ENCODE peak calls at places on chromosomes 7 and 10, in seven cellular contexts. One of them, this sample, is unnamed.
A peak's percentile ranks its signal among the peaks of the same experiment; 100 is the strongest.

GRCh38 chr7:32257632-32258031 is 187.4 kb upstream of the PDE1C start:
- DNase-seq in mucosa of descending colon: no peak
- DNase-seq in adipocyte: no peak
- DNase-seq in cardiac muscle cell: no peak
- DNase-seq in neuronal stem cell: no peak
- DNase-seq in GM23338: no peak
- DNase-seq in neural progenitor cell: peak; percentile 25
- DNase-seq in this sample: no peak

GRCh38 chr10:131795761-131796160 is 105.0 kb upstream of the PPP2R2D start:
- DNase-seq in mucosa of descending colon: no peak
- DNase-seq in adipocyte: no peak
- DNase-seq in cardiac muscle cell: no peak
- DNase-seq in neuronal stem cell: no peak
- DNase-seq in GM23338: no peak
- DNase-seq in neural progenitor cell: no peak
- DNase-seq in this sample: no peak

GRCh38 chr10:61733358-61733940 is 70.7 kb downstream of the CABCOCO1 start:
- DNase-seq in mucosa of descending colon: no peak
- DNase-seq in adipocyte: peak; percentile 85
- DNase-seq in cardiac muscle cell: peak; percentile 61
- DNase-seq in neuronal stem cell: peak; percentile 24
- DNase-seq in GM23338: peak; percentile 75
- DNase-seq in neural progenitor cell: peak; percentile 61
- DNase-seq in this sample: no peak

GRCh38 chr10:52855546-52856325 is 83.2 kb upstream of the MBL2 start:
- DNase-seq in mucosa of descending colon: no peak
- DNase-seq in adipocyte: no peak
- DNase-seq in cardiac muscle cell: no peak
- DNase-seq in neuronal stem cell: no peak
- DNase-seq in GM23338: no peak
- DNase-seq in neural progenitor cell: no peak
- DNase-seq in this sample: no peak

GRCh38 chr10:30737931-30738391 is 108.4 kb upstream of the LYZL2 start:
- DNase-seq in mucosa of descending colon: no peak
- DNase-seq in adipocyte: no peak
- DNase-seq in cardiac muscle cell: no peak
- DNase-seq in neuronal stem cell: no peak
- DNase-seq in GM23338: no peak
- DNase-seq in neural progenitor cell: no peak
- DNase-seq in this sample: no peak

GRCh38 chr7:46315891-46316290 is 394.8 kb upstream of the IGFBP3 start:
- DNase-seq in mucosa of descending colon: no peak
- DNase-seq in adipocyte: peak; percentile 50
- DNase-seq in cardiac muscle cell: no peak
- DNase-seq in neuronal stem cell: no peak
- DNase-seq in GM23338: no peak
- DNase-seq in neural progenitor cell: no peak
- DNase-seq in this sample: no peak

GRCh38 chr7:39527296-39527695 is 38.9 kb upstream of the YAE1 start:
- DNase-seq in mucosa of descending colon: no peak
- DNase-seq in adipocyte: no peak
- DNase-seq in cardiac muscle cell: no peak
- DNase-seq in neuronal stem cell: no peak
- DNase-seq in GM23338: no peak
- DNase-seq in neural progenitor cell: no peak
- DNase-seq in this sample: no peak

GRCh38 chr7:2629740-2630681 is 1.8 kb upstream of the TTYH3 start:
- DNase-seq in mucosa of descending colon: peak; percentile 85
- DNase-seq in adipocyte: no peak
- DNase-seq in cardiac muscle cell: no peak
- DNase-seq in neuronal stem cell: no peak
- DNase-seq in GM23338: no peak
- DNase-seq in neural progenitor cell: no peak
- DNase-seq in this sample: no peak

GRCh38 chr7:40213856-40214255 is 79.1 kb downstream of the SUGCT start:
- DNase-seq in mucosa of descending colon: no peak
- DNase-seq in adipocyte: no peak
- DNase-seq in cardiac muscle cell: no peak
- DNase-seq in neuronal stem cell: no peak
- DNase-seq in GM23338: no peak
- DNase-seq in neural progenitor cell: no peak
- DNase-seq in this sample: no peak

GRCh38 chr7:129830949-129831348 is 121.8 kb downstream of the UBE2H start:
- DNase-seq in mucosa of descending colon: no peak
- DNase-seq in adipocyte: no peak
- DNase-seq in cardiac muscle cell: no peak
- DNase-seq in neuronal stem cell: no peak
- DNase-seq in GM23338: no peak
- DNase-seq in neural progenitor cell: no peak
- DNase-seq in this sample: no peak

GRCh38 chr7:74174606-74175082 is 488 bp downstream of the EIF4H start:
- DNase-seq in mucosa of descending colon: no peak
- DNase-seq in adipocyte: peak; percentile 84
- DNase-seq in cardiac muscle cell: peak; percentile 73
- DNase-seq in neuronal stem cell: peak; percentile 24
- DNase-seq in GM23338: peak; percentile 65
- DNase-seq in neural progenitor cell: peak; percentile 75
- DNase-seq in this sample: no peak

GRCh38 chr7:132030883-132031282 is 474.5 kb upstream of the PODXL start:
- DNase-seq in mucosa of descending colon: no peak
- DNase-seq in adipocyte: no peak
- DNase-seq in cardiac muscle cell: no peak
- DNase-seq in neuronal stem cell: no peak
- DNase-seq in GM23338: no peak
- DNase-seq in neural progenitor cell: no peak
- DNase-seq in this sample: no peak

GRCh38 chr10:99966306-99966705 is 43.4 kb downstream of the DNMBP start:
- DNase-seq in mucosa of descending colon: no peak
- DNase-seq in adipocyte: peak; percentile 90
- DNase-seq in cardiac muscle cell: no peak
- DNase-seq in neuronal stem cell: no peak
- DNase-seq in GM23338: no peak
- DNase-seq in neural progenitor cell: no peak
- DNase-seq in this sample: no peak

GRCh38 chr7:466465-467191 is 53.0 kb downstream of the PDGFA start:
- DNase-seq in mucosa of descending colon: no peak
- DNase-seq in adipocyte: no peak
- DNase-seq in cardiac muscle cell: no peak
- DNase-seq in neuronal stem cell: no peak
- DNase-seq in GM23338: no peak
- DNase-seq in neural progenitor cell: no peak
- DNase-seq in this sample: no peak

GRCh38 chr7:445563-446288 is 73.9 kb downstream of the PDGFA start:
- DNase-seq in mucosa of descending colon: no peak
- DNase-seq in adipocyte: no peak
- DNase-seq in cardiac muscle cell: no peak
- DNase-seq in neuronal stem cell: no peak
- DNase-seq in GM23338: peak; percentile 42
- DNase-seq in neural progenitor cell: no peak
- DNase-seq in this sample: no peak

DNA sequence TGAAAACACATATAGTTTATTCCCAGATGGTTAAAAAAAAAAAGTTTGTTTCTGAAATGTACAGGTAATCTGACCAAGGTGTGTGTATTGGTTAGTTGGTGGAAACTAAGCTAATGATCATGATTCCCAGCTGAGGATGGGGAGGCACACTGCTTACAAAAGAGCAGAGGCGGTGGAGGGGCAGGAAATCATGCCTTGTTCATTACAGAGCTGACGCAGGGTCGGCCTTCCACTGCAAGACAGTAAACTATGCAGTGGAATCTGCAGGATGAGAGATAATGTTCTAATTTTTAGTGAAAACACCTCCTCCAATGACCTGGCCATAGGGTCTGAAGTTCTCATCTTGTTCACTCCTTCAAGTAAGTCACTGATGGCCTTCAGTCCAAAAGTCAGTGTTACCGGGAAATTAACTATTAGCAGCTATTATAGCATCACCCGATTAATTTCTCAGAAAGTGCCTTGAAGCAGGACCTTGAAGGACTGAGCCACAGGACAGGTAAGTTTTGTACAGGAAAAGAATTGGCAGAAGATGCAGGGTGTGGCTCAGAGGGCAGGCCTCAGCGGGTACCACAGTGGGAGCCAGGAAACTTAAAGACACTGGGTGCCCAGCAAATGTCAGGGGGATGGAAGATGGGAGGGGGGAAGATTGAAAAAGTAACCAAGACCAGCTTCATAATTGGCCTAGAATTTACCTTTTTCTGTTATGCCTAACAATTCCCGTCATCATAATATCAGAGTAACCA is 36.0 kb downstream of the MYOF start:
- DNase-seq in mucosa of descending colon: no peak
- DNase-seq in adipocyte: no peak
- DNase-seq in cardiac muscle cell: no peak
- DNase-seq in neuronal stem cell: no peak
- DNase-seq in GM23338: peak; percentile 55
- DNase-seq in neural progenitor cell: no peak
- DNase-seq in this sample: no peak
- H3K4me1 ChIP-seq in mucosa of descending colon: peaks cover 23% of the 10 kb centered on the region
- H3K4me1 ChIP-seq in adipocyte: peaks cover 34% of the 10 kb centered on the region
- H3K4me1 ChIP-seq in cardiac muscle cell: peaks cover 13% of the 10 kb centered on the region
- H3K4me1 ChIP-seq in neuronal stem cell: peaks cover 11% of the 10 kb centered on the region
- H3K4me1 ChIP-seq in GM23338: peaks cover 8% of the 10 kb centered on the region
- H3K4me1 ChIP-seq in neural progenitor cell: peaks cover 16% of the 10 kb centered on the region
- H3K4me1 ChIP-seq in this sample: peaks cover 23% of the 10 kb centered on the region

DNA sequence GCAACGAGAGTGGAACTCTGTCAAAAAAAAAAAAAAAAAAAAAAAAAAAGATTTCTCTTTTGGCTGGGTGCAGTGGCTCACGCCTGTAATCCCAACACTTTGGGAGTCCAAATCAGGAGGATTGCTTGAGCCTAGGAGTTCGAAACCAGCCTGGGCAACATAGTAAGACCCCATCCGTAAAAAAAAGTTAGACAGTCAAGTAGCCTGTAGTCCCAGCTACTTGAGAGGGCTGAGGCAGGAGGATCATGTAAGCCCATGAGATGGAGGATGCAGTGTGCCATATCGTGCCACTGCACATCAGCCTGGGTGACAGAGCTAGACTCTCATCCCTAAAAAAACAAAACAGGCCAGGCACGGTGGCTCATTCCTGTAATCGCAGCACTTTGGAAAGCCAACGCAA is 25.2 kb downstream of the PDLIM1 start:
- DNase-seq in mucosa of descending colon: no peak
- DNase-seq in adipocyte: no peak
- DNase-seq in cardiac muscle cell: no peak
- DNase-seq in neuronal stem cell: no peak
- DNase-seq in GM23338: no peak
- DNase-seq in neural progenitor cell: no peak
- DNase-seq in this sample: peak; percentile 42
- H3K36me3 ChIP-seq in mucosa of descending colon: no peaks in the 10 kb centered on the region
- H3K36me3 ChIP-seq in adipocyte: peaks cover 19% of the 10 kb centered on the region
- H3K36me3 ChIP-seq in cardiac muscle cell: peaks cover 9% of the 10 kb centered on the region
- H3K36me3 ChIP-seq in neuronal stem cell: no peaks in the 10 kb centered on the region
- H3K36me3 ChIP-seq in GM23338: peaks cover 12% of the 10 kb centered on the region
- H3K36me3 ChIP-seq in neural progenitor cell: no peaks in the 10 kb centered on the region
- H3K36me3 ChIP-seq in this sample: peaks cover 40% of the 10 kb centered on the region

GRCh38 chr10:63260860-63261251 is 127.7 kb downstream of the NRBF2 start:
- DNase-seq in mucosa of descending colon: no peak
- DNase-seq in adipocyte: no peak
- DNase-seq in cardiac muscle cell: no peak
- DNase-seq in neuronal stem cell: no peak
- DNase-seq in GM23338: no peak
- DNase-seq in neural progenitor cell: no peak
- DNase-seq in this sample: no peak

GRCh38 chr10:63261496-63261895 is 128.4 kb downstream of the NRBF2 start:
- DNase-seq in mucosa of descending colon: no peak
- DNase-seq in adipocyte: no peak
- DNase-seq in cardiac muscle cell: no peak
- DNase-seq in neuronal stem cell: no peak
- DNase-seq in GM23338: no peak
- DNase-seq in neural progenitor cell: no peak
- DNase-seq in this sample: no peak

GRCh38 chr10:63264852-63265617 is 131.9 kb downstream of the NRBF2 start:
- DNase-seq in mucosa of descending colon: no peak
- DNase-seq in adipocyte: peak; percentile 75
- DNase-seq in cardiac muscle cell: peak; percentile 56
- DNase-seq in neuronal stem cell: no peak
- DNase-seq in GM23338: peak; percentile 73
- DNase-seq in neural progenitor cell: peak; percentile 51
- DNase-seq in this sample: no peak

GRCh38 chr10:63260103-63260859 is 127.2 kb downstream of the NRBF2 start:
- DNase-seq in mucosa of descending colon: no peak
- DNase-seq in adipocyte: no peak
- DNase-seq in cardiac muscle cell: no peak
- DNase-seq in neuronal stem cell: no peak
- DNase-seq in GM23338: no peak
- DNase-seq in neural progenitor cell: no peak
- DNase-seq in this sample: no peak

DNA sequence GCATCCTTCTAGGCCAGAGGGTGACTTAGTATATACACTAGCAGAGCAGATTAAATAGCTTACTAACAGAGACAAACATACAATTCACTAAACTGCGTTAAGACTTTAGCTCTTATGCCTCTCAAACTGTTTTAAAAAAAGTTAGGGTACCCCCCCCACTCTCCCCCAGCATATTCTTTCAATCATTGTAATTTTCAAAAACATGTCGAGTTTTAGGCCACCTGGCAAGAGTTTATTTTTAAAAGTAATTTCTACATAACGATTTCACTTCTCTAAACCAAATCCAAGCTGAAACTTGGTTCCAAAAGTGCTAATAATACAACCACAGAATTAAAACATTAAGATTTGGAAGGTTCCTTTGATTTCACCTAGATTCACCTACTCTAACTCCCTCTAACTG is 129.5 kb downstream of the NRBF2 start:
- DNase-seq in mucosa of descending colon: no peak
- DNase-seq in adipocyte: no peak
- DNase-seq in cardiac muscle cell: no peak
- DNase-seq in neuronal stem cell: no peak
- DNase-seq in GM23338: no peak
- DNase-seq in neural progenitor cell: no peak
- DNase-seq in this sample: no peak
- H3K4me1 ChIP-seq in mucosa of descending colon: peaks cover 33% of the 10 kb centered on the region
- H3K4me1 ChIP-seq in adipocyte: peaks cover 55% of the 10 kb centered on the region
- H3K4me1 ChIP-seq in cardiac muscle cell: peaks cover 37% of the 10 kb centered on the region
- H3K4me1 ChIP-seq in neuronal stem cell: no peaks in the 10 kb centered on the region
- H3K4me1 ChIP-seq in GM23338: peaks cover 51% of the 10 kb centered on the region
- H3K4me1 ChIP-seq in neural progenitor cell: peaks cover 49% of the 10 kb centered on the region
- H3K4me1 ChIP-seq in this sample: peaks cover 63% of the 10 kb centered on the region

DNA sequence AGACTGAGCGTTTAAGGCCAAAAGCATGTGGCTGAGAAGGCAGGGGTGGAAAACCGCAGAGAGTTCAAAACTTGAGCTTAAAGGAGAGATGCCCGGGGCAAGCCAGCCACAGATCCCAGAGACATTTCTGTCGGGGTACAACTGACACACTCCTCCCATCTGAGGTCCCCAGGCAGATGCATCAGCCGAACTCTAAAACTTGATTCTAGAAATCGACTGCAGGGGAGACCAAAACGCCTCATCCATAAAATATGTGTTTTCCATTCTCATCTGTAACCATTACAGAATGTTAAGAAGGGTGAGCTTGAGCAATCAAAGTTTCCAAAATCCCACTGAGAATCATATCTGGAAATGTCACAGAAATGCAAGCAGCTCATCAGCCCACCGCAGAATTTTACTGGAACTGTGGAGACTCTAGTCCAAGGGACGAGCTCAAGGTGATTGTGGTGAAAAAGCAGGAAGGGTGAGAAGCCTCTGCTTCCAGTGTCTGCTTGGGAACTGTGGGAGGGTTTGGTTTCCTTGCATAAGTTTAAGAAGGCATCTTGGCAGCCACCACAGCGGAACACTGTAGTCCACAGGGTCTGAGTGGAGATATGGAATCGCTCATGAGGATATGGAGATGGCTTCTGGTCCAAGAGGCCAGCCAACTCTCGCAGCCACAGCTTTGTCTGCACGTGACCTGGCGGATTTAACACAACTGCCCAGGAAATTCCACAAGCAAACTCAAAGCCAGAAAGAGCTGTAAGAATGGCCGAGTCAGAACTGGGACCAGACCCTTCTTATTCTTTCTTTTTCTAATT is 249.2 kb downstream of the SFMBT2 start:
- DNase-seq in mucosa of descending colon: no peak
- DNase-seq in adipocyte: no peak
- DNase-seq in cardiac muscle cell: no peak
- DNase-seq in neuronal stem cell: no peak
- DNase-seq in GM23338: no peak
- DNase-seq in neural progenitor cell: no peak
- DNase-seq in this sample: peak; percentile 76
- H3K36me3 ChIP-seq in mucosa of descending colon: no peaks in the 10 kb centered on the region
- H3K36me3 ChIP-seq in adipocyte: no peaks in the 10 kb centered on the region
- H3K36me3 ChIP-seq in cardiac muscle cell: no peaks in the 10 kb centered on the region
- H3K36me3 ChIP-seq in neuronal stem cell: no peaks in the 10 kb centered on the region
- H3K36me3 ChIP-seq in GM23338: no peaks in the 10 kb centered on the region
- H3K36me3 ChIP-seq in neural progenitor cell: no peaks in the 10 kb centered on the region
- H3K36me3 ChIP-seq in this sample: peaks cover 24% of the 10 kb centered on the region

This sample was measured in right atrium auricular region.